ENCODE peak calls at places on chromosome 5, in five cellular contexts. X is activated naive CD4-positive, alpha-beta T cell; V is HepG2; J is OCI-M1; Y is fibroblast of pulmonary artery. H is an unnamed sample.

GRCh38 chr5:116395178-116395577 is 179.4 kb downstream of the SEMA6A start:
- DNase-seq in X (no peak), J (no peak), V (no peak), Y (no peak), H (no peak)

GRCh38 chr5:169421677-169422076 is 120.7 kb upstream of the SLIT3 start:
- DNase-seq in V (no peak), X (no peak), Y (peak), J (no peak), H (no peak)

GRCh38 chr5:67774153-67774552 is 441.4 kb upstream of the PIK3R1 start:
- DNase-seq in J (no peak), V (peak), Y (peak), X (no peak), H (no peak)

GRCh38 chr5:83924171-83924570 is 203.5 kb upstream of the HAPLN1 start:
- DNase-seq in J (no peak), Y (peak), X (no peak), V (no peak), H (no peak)

GRCh38 chr5:107040907-107041306 is 629.8 kb downstream of the EFNA5 start:
- DNase-seq in V (no peak), X (no peak), Y (no peak), J (no peak), H (no peak)

GRCh38 chr5:73940026-73940425 is 314.0 kb downstream of the ARHGEF28 start:
- DNase-seq in X (no peak), V (no peak), Y (peak), J (no peak), H (no peak)

GRCh38 chr5:154215531-154215930 is 25.0 kb downstream of the GALNT10 start:
- DNase-seq in J (no peak), X (no peak), V (no peak), Y (no peak), H (no peak)

GRCh38 chr5:135018457-135018856 is 15.6 kb downstream of the PITX1 start:
- DNase-seq in Y (no peak), J (no peak), V (no peak), X (no peak), H (no peak)

GRCh38 chr5:147453901-147454814 is 55.7 kb downstream of the DPYSL3 start:
- DNase-seq in Y (peak), X (peak), J (peak), V (peak), H (peak)

GRCh38 chr5:73591698-73592501 is 26.4 kb downstream of the UTP15 start:
- DNase-seq in X (no peak), Y (peak), J (no peak), V (no peak), H (no peak)

GRCh38 chr5:14256026-14256690 is 113.0 kb downstream of the TRIO start:
- DNase-seq in X (no peak), V (no peak), Y (no peak), J (no peak), H (no peak)

GRCh38 chr5:6713274-6714181 is at the start of gene TENT4A:
- DNase-seq in Y (no peak), X (no peak), V (no peak), J (peak), H (no peak)